ENCODE peak calls at places on chromosomes 2 and 18, in eight cellular contexts. K, U, P, X, D, L, C and A are unnamed samples.

GRCh38 chr2:174977364-174977763 is 27.8 kb downstream of the CHN1 start:
- DNase-seq in K (no peak), U (no peak), P (no peak), X (no peak), D (no peak), L (no peak), C (no peak), A (no peak)

GRCh38 chr2:133561045-133561852 is 7.0 kb downstream of the NCKAP5 start:
- DNase-seq in K (no peak), U (peak; percentile 80), P (no peak), X (peak; percentile 65), D (no peak), L (no peak), C (no peak), A (no peak)

GRCh38 chr2:103991591-103991990 is 862.3 kb upstream of the POU3F3 start:
- DNase-seq in K (no peak), U (no peak), P (no peak), X (no peak), D (no peak), L (no peak), C (no peak), A (no peak)

GRCh38 chr2:28403388-28403956 is 10.8 kb downstream of the FOSL2 start:
- DNase-seq in K (no peak), U (no peak), P (no peak), X (no peak), D (peak; percentile 70), L (no peak), C (no peak), A (peak; percentile 67)

GRCh38 chr2:119359774-119360173 is 6.9 kb downstream of the C2orf76 start:
- DNase-seq in K (no peak), U (no peak), P (no peak), X (no peak), D (no peak), L (no peak), C (no peak), A (no peak)

GRCh38 chr2:29259221-29259620 is 144.0 kb downstream of the CLIP4 start:
- DNase-seq in K (no peak), U (no peak), P (no peak), X (no peak), D (no peak), L (no peak), C (no peak), A (no peak)

GRCh38 chr18:35073186-35074105 is 32.2 kb downstream of the MAPRE2 start:
- DNase-seq in K (no peak), U (peak; percentile 61), P (no peak), X (no peak), D (no peak), L (no peak), C (no peak), A (no peak)

GRCh38 chr2:14717131-14717530 is 84.6 kb downstream of the LRATD1 start:
- DNase-seq in K (no peak), U (no peak), P (no peak), X (no peak), D (no peak), L (no peak), C (peak; percentile 4), A (no peak)

GRCh38 chr2:60000681-60001080 is 552.8 kb downstream of the BCL11A start:
- DNase-seq in K (no peak), U (no peak), P (no peak), X (no peak), D (no peak), L (no peak), C (no peak), A (no peak)

GRCh38 chr2:217835931-217836881 is 166.6 kb downstream of the TNS1 start:
- DNase-seq in K (peak; percentile 82), U (peak; percentile 98), P (peak; percentile 57), X (peak; percentile 70), D (peak; percentile 95), L (no peak), C (no peak), A (no peak)

GRCh38 chr2:160317113-160318099 is 117.3 kb upstream of the ITGB6 start:
- DNase-seq in K (no peak), U (peak; percentile 89), P (no peak), X (no peak), D (no peak), L (no peak), C (no peak), A (no peak)

GRCh38 chr2:61707984-61708852 is 145.6 kb downstream of the FAM161A start:
- DNase-seq in K (no peak), U (peak; percentile 3), P (no peak), X (peak; percentile 73), D (no peak), L (no peak), C (peak; percentile 3), A (no peak)

GRCh38 chr2:150644298-150645067 is 157.0 kb upstream of the RND3 start:
- DNase-seq in K (no peak), U (peak; percentile 73), P (no peak), X (peak; percentile 87), D (no peak), L (no peak), C (no peak), A (no peak)
- H3K27ac ChIP-seq in K (peak overlapping the region; percentile 3), U (no peak overlapping the region), P (no peak overlapping the region), X (peak overlapping the region; percentile 91), D (peak overlapping the region; percentile 61), L (no peak overlapping the region), C (no peak overlapping the region), A (no peak overlapping the region)

DNA sequence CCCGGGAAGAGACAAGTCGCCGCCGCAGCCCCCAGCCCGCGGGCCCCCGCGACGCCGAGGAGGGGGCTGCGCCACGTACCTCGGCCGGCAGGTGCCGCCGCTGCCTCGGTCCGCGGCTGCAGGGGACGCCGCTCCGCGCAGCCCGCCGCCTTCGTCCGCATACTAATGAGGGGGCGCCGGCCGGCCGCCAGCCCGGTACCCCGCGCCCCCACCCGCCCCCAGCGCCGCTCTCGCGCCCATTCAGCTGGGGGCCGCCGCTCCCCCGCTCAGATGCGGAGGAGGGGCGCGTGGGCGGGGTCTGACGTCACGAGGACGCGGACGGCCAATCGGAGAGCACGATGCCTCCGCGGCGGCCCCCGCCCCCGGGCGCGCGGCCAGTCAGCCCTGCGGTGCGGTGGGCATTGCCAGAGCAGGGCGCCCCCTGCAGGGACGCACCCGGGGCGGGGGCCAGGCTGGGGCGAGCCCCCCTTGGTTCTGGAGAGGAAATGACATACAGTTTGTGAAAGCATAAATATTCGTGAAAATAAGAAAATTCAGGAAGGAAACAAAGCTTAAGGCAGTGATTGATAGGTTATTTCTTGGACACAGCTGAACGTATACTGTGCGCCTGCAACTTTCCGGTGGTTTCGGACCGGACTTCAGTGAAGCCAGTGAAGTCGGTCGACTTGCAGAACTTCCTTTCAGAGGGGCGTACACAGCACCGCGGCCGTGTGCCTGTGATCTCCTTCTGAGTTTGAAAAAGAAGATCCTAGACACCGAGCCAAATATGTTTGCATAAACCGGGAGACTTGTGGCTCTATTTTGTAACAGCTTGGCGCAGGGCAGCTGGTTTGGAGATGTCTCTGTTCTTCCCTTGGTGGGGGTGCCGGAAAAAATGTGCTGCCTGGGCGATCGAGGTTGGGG is at the start of gene ST3GAL5:
- DNase-seq in K (peak; percentile 86), U (peak; percentile 90), P (peak; percentile 99), X (peak; percentile 70), D (peak; percentile 94), L (peak; percentile 96), C (peak; percentile 89), A (peak; percentile 90)
- H3K27ac ChIP-seq in K (peak within 1 kb of the TSS; percentile 71), U (peak within 1 kb of the TSS; percentile 1), P (peak within 1 kb of the TSS; percentile 92), X (peak within 1 kb of the TSS; percentile 56), D (peak within 1 kb of the TSS; percentile 83), L (peak within 1 kb of the TSS; percentile 82), C (peak within 1 kb of the TSS; percentile 96), A (peak within 1 kb of the TSS; percentile 88)

GRCh38 chr2:239326831-239327535 is 73.8 kb downstream of the HDAC4 start:
- DNase-seq in K (no peak), U (no peak), P (no peak), X (no peak), D (peak; percentile 68), L (peak; percentile 78), C (no peak), A (peak; percentile 98)

GRCh38 chr2:239329972-239330572 is 70.7 kb downstream of the HDAC4 start:
- DNase-seq in K (no peak), U (no peak), P (no peak), X (no peak), D (no peak), L (peak; percentile 78), C (no peak), A (peak; percentile 59)

GRCh38 chr2:239327536-239328305 is 73.1 kb downstream of the HDAC4 start:
- DNase-seq in K (no peak), U (no peak), P (no peak), X (no peak), D (no peak), L (no peak), C (no peak), A (peak; percentile 72)

GRCh38 chr2:239329284-239329971 is 71.4 kb downstream of the HDAC4 start:
- DNase-seq in K (no peak), U (no peak), P (no peak), X (no peak), D (peak; percentile 99), L (no peak), C (no peak), A (peak; percentile 55)

DNA sequence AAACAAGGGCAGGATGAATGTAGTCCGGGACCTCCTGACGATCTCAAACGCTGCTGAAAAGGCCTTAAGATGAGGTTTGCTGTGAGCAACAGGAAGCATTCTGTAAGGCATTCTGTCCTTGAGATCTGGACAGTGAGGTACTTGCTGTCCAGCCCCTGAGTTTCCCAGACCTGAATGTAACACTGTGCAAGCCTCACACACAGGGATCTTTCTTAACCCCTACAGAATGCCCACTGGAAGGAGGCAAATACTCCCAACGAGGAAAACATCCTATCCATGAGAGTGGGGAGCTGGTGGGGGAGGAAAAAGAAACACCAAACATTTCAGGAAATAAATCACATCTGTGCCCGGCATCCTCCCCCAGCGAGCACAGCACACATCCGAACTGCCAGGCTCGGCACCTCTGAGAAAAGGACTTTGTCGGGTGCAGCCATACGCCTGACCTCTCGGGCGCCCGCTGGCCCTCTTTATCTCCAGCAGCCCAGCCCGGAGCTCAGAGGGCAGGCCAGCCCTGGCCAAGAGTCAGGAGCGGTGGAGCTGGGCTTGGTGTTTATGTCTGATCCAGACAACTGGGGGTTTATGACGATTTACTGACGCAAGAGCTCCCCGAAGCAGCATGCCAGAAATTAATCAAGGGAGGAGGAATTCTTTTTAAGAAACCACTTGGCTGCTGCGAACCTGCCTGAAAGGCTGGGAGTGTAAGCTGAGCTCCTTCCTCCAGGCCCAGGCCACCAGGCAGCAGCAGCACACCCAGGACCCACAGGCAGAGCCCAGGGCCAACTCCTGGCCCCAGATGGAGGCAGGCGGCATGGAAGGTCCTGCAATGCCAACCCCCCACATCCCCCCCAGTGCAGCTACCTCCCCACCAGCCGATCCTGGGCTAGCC is 72.3 kb downstream of the HDAC4 start:
- DNase-seq in K (peak; percentile 68), U (peak; percentile 97), P (no peak), X (peak; percentile 52), D (peak; percentile 97), L (no peak), C (no peak), A (peak; percentile 68)
- H3K27ac ChIP-seq in K (peak overlapping the region; percentile 78), U (peak overlapping the region; percentile 78), P (peak overlapping the region; percentile 52), X (no peak overlapping the region), D (peak overlapping the region; percentile 92), L (peak overlapping the region; percentile 53), C (peak overlapping the region; percentile 65), A (peak overlapping the region; percentile 99)

DNA sequence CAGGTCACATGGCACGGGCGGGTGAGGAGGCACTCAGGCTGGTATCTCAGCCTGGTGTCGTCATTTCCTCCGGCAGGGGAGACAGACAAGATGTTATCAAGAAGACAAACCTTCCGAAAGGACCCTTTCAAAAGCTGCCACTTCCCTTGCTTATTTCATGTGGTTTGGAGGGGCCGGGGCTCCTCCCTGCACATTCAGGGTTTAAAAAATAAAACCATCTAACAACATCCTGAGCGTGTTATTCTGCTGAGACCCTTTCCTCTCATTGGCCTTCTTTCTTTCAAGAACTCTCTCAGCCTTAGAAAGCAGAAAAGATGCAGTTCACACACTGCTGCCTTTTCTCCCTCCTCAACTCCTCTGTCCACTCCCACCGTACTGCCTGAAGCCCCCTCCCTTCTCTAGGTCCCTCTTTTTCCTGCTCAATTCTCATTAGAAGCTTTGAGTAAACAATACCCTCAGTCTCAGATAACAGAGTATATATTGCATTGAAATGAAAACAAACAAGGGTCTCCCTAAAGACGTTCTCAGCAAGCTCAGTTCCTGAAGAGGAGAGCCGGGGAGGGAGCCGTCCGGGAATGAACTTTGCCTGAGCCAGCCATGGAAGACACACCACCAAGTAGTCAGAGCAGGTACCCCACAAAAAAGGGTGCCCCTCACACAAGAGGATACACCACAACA is 9.8 kb downstream of the SMAD7 start:
- DNase-seq in K (no peak), U (no peak), P (no peak), X (no peak), D (no peak), L (no peak), C (no peak), A (peak; percentile 96)
- H3K27ac ChIP-seq in K (peak overlapping the region; percentile 99), U (peak overlapping the region; percentile 96), P (peak overlapping the region; percentile 96), X (peak overlapping the region; percentile 4), D (peak overlapping the region; percentile 98), L (peak overlapping the region; percentile 60), C (peak overlapping the region; percentile 54), A (peak overlapping the region; percentile 78)